ENCODE peak calls at places on chromosomes 3 and 15, in ten cellular contexts. One of them, this sample, is unnamed.

GRCh38 chr3:114299421-114299820 is 5.6 kb downstream of the TIGIT start:
- DNase-seq in epithelial cell of proximal tubule: no peak
- DNase-seq in RPMI8226: peak
- DNase-seq in cardiac fibroblast: peak
- DNase-seq in activated naive CD4-positive, alpha-beta T cell: peak
- DNase-seq in myocyte: peak
- DNase-seq in EH: peak
- DNase-seq in omental fat pad: no peak
- DNase-seq in neuronal stem cell: no peak
- DNase-seq in RKO: peak
- DNase-seq in this sample: no peak

GRCh38 chr15:38401716-38402115 is 52.2 kb upstream of the FAM98B start:
- DNase-seq in epithelial cell of proximal tubule: no peak
- DNase-seq in RPMI8226: no peak
- DNase-seq in cardiac fibroblast: peak
- DNase-seq in activated naive CD4-positive, alpha-beta T cell: no peak
- DNase-seq in myocyte: no peak
- DNase-seq in EH: peak
- DNase-seq in omental fat pad: no peak
- DNase-seq in neuronal stem cell: no peak
- DNase-seq in RKO: no peak
- DNase-seq in this sample: no peak

GRCh38 chr3:53823026-53823955 is 22.9 kb downstream of the CHDH start:
- DNase-seq in epithelial cell of proximal tubule: no peak
- DNase-seq in RPMI8226: no peak
- DNase-seq in cardiac fibroblast: no peak
- DNase-seq in activated naive CD4-positive, alpha-beta T cell: no peak
- DNase-seq in myocyte: no peak
- DNase-seq in EH: no peak
- DNase-seq in omental fat pad: no peak
- DNase-seq in neuronal stem cell: no peak
- DNase-seq in RKO: no peak
- DNase-seq in this sample: no peak

GRCh38 chr3:8443829-8444791 is 57.5 kb upstream of the LMCD1 start:
- DNase-seq in epithelial cell of proximal tubule: peak
- DNase-seq in RPMI8226: peak
- DNase-seq in cardiac fibroblast: peak
- DNase-seq in activated naive CD4-positive, alpha-beta T cell: no peak
- DNase-seq in myocyte: peak
- DNase-seq in EH: peak
- DNase-seq in omental fat pad: peak
- DNase-seq in neuronal stem cell: peak
- DNase-seq in RKO: peak
- DNase-seq in this sample: peak

GRCh38 chr15:100116416-100117190 is 225.2 kb downstream of the ADAMTS17 start:
- DNase-seq in epithelial cell of proximal tubule: no peak
- DNase-seq in RPMI8226: peak
- DNase-seq in cardiac fibroblast: peak
- DNase-seq in activated naive CD4-positive, alpha-beta T cell: no peak
- DNase-seq in myocyte: peak
- DNase-seq in EH: no peak
- DNase-seq in omental fat pad: no peak
- DNase-seq in neuronal stem cell: no peak
- DNase-seq in RKO: no peak
- DNase-seq in this sample: peak

GRCh38 chr3:30162579-30162978 is 443.8 kb upstream of the TGFBR2 start:
- DNase-seq in epithelial cell of proximal tubule: no peak
- DNase-seq in RPMI8226: no peak
- DNase-seq in cardiac fibroblast: peak
- DNase-seq in activated naive CD4-positive, alpha-beta T cell: no peak
- DNase-seq in myocyte: no peak
- DNase-seq in EH: peak
- DNase-seq in omental fat pad: no peak
- DNase-seq in neuronal stem cell: no peak
- DNase-seq in RKO: no peak
- DNase-seq in this sample: no peak

GRCh38 chr15:57458255-57458850 is 82.0 kb downstream of the CGNL1 start:
- DNase-seq in epithelial cell of proximal tubule: no peak
- DNase-seq in RPMI8226: no peak
- DNase-seq in cardiac fibroblast: no peak
- DNase-seq in activated naive CD4-positive, alpha-beta T cell: no peak
- DNase-seq in myocyte: no peak
- DNase-seq in EH: no peak
- DNase-seq in omental fat pad: no peak
- DNase-seq in neuronal stem cell: no peak
- DNase-seq in RKO: no peak
- DNase-seq in this sample: no peak

GRCh38 chr3:188197388-188197847 is 43.5 kb downstream of the LPP start:
- DNase-seq in epithelial cell of proximal tubule: no peak
- DNase-seq in RPMI8226: no peak
- DNase-seq in cardiac fibroblast: no peak
- DNase-seq in activated naive CD4-positive, alpha-beta T cell: no peak
- DNase-seq in myocyte: no peak
- DNase-seq in EH: peak
- DNase-seq in omental fat pad: no peak
- DNase-seq in neuronal stem cell: no peak
- DNase-seq in RKO: no peak
- DNase-seq in this sample: peak

GRCh38 chr3:195825191-195825588 is 13.5 kb upstream of the MUC4 start:
- DNase-seq in epithelial cell of proximal tubule: no peak
- DNase-seq in RPMI8226: no peak
- DNase-seq in cardiac fibroblast: no peak
- DNase-seq in activated naive CD4-positive, alpha-beta T cell: no peak
- DNase-seq in myocyte: no peak
- DNase-seq in EH: no peak
- DNase-seq in omental fat pad: no peak
- DNase-seq in neuronal stem cell: no peak
- DNase-seq in RKO: no peak
- DNase-seq in this sample: no peak

GRCh38 chr15:52262364-52262763 is 33.2 kb downstream of the MYO5C start:
- DNase-seq in epithelial cell of proximal tubule: no peak
- DNase-seq in RPMI8226: no peak
- DNase-seq in cardiac fibroblast: peak
- DNase-seq in activated naive CD4-positive, alpha-beta T cell: no peak
- DNase-seq in myocyte: no peak
- DNase-seq in EH: peak
- DNase-seq in omental fat pad: no peak
- DNase-seq in neuronal stem cell: peak
- DNase-seq in RKO: no peak
- DNase-seq in this sample: no peak

GRCh38 chr15:101288905-101289513 is 6.0 kb downstream of the SNRPA1 start:
- DNase-seq in epithelial cell of proximal tubule: no peak
- DNase-seq in RPMI8226: peak
- DNase-seq in cardiac fibroblast: peak
- DNase-seq in activated naive CD4-positive, alpha-beta T cell: no peak
- DNase-seq in myocyte: peak
- DNase-seq in EH: peak
- DNase-seq in omental fat pad: no peak
- DNase-seq in neuronal stem cell: no peak
- DNase-seq in RKO: peak
- DNase-seq in this sample: no peak

This sample was measured in left ventricle myocardium superior.